ENCODE peak calls at places on chromosomes 13 and 19, in ten cellular contexts. S is activated CD4-positive, CD25-positive, alpha-beta regulatory T cell treated with anti-CD3 and anti-CD28 coated beads, Interleukin-2, amount 50 U/mL, for 72 hours; P is GM04503; Q is colonic mucosa; L is psoas muscle; Z is dermis microvascular lymphatic vessel endothelial cell; N is myocyte; D is NCI-H2081; M is activated CD4-positive, alpha-beta memory T cell treated with anti-CD3 and anti-CD28 coated beads for 36 hours; A is thoracic aorta. J is an unnamed sample.

GRCh38 chr13:48875071-48875470 is 100.6 kb upstream of the FNDC3A start:
- DNase-seq in S (no peak), P (no peak), Q (no peak), L (no peak), Z (no peak), N (no peak), D (no peak), M (no peak), A (no peak), J (no peak)

GRCh38 chr13:101393140-101393539 is 23.2 kb downstream of the NALCN start:
- DNase-seq in S (no peak), P (no peak), Q (no peak), L (no peak), Z (no peak), N (no peak), D (no peak), M (no peak), A (no peak), J (no peak)

GRCh38 chr13:59780058-59780457 is 383.7 kb downstream of the DIAPH3 start:
- DNase-seq in S (no peak), P (no peak), Q (no peak), L (no peak), Z (no peak), N (no peak), D (no peak), M (no peak), A (no peak), J (no peak)

GRCh38 chr19:51078104-51078503 is 4.6 kb downstream of the KLK14 start:
- DNase-seq in S (no peak), P (no peak), Q (no peak), L (no peak), Z (no peak), N (no peak), D (no peak), M (no peak), A (no peak), J (no peak)

GRCh38 chr19:9913237-9914000 is 22.9 kb downstream of the OLFM2 start:
- DNase-seq in S (no peak), P (no peak), Q (no peak), L (no peak), Z (peak; percentile 31), N (no peak), D (no peak), M (no peak), A (no peak), J (no peak)

GRCh38 chr13:53028637-53029121 is at the start of gene OLFM4:
- DNase-seq in S (no peak), P (no peak), Q (peak; percentile 48), L (no peak), Z (no peak), N (no peak), D (no peak), M (no peak), A (no peak), J (no peak)

GRCh38 chr13:104318121-104318520 is 1251.9 kb upstream of the SLC10A2 start:
- DNase-seq in S (no peak), P (no peak), Q (no peak), L (no peak), Z (peak; percentile 14), N (peak; percentile 63), D (peak; percentile 39), M (no peak), A (no peak), J (peak; percentile 25)

GRCh38 chr13:99158846-99159245 is 41.8 kb upstream of the UBAC2 start:
- DNase-seq in S (no peak), P (no peak), Q (no peak), L (no peak), Z (no peak), N (no peak), D (no peak), M (no peak), A (no peak), J (no peak)

GRCh38 chr19:3398114-3398899 is 31.9 kb downstream of the NFIC start:
- DNase-seq in S (no peak), P (no peak), Q (peak; percentile 62), L (peak; percentile 85), Z (no peak), N (no peak), D (no peak), M (no peak), A (no peak), J (no peak)

GRCh38 chr13:33524086-33524485 is 238.5 kb upstream of the STARD13 start:
- DNase-seq in S (no peak), P (peak; percentile 72), Q (no peak), L (no peak), Z (peak; percentile 39), N (peak; percentile 74), D (no peak), M (no peak), A (no peak), J (no peak)

GRCh38 chr19:31290926-31291590 is 58.2 kb downstream of the TSHZ3 start:
- DNase-seq in S (no peak), P (no peak), Q (no peak), L (no peak), Z (no peak), N (no peak), D (no peak), M (no peak), A (no peak), J (no peak)

GRCh38 chr19:8566855-8567254 is 10.4 kb downstream of the MYO1F start:
- DNase-seq in S (no peak), P (no peak), Q (no peak), L (no peak), Z (no peak), N (no peak), D (no peak), M (no peak), A (no peak), J (no peak)

GRCh38 chr13:110119943-110120905 is 186.7 kb downstream of the COL4A1 start:
- DNase-seq in S (no peak), P (no peak), Q (no peak), L (no peak), Z (peak; percentile 40), N (no peak), D (no peak), M (no peak), A (no peak), J (no peak)

GRCh38 chr19:8302357-8302691 is 5.8 kb downstream of the CD320 start:
- DNase-seq in S (peak; percentile 21), P (no peak), Q (peak; percentile 32), L (peak; percentile 71), Z (no peak), N (peak; percentile 78), D (no peak), M (no peak), A (no peak), J (no peak)

GRCh38 chr13:40578055-40578454 is 88.4 kb downstream of the FOXO1 start:
- DNase-seq in S (no peak), P (no peak), Q (no peak), L (no peak), Z (no peak), N (peak; percentile 44), D (no peak), M (no peak), A (no peak), J (no peak)

GRCh38 chr13:60369242-60369641 is 27.8 kb upstream of the TDRD3 start:
- DNase-seq in S (no peak), P (no peak), Q (no peak), L (no peak), Z (no peak), N (no peak), D (no peak), M (no peak), A (no peak), J (no peak)

J was measured in NCI-H2227 treated with DMSO at 0.1 percent for 48 hours.